ENCODE peak calls at places on chromosomes 5 and 9, in six cellular contexts. E is head of caudate nucleus, J is NCI-H510A, X is T-helper 2 cell, F is NCI-H524, K is iris pigment epithelial cell. T is an unnamed sample.

GRCh38 chr9:81782313-81782712 is 93.0 kb upstream of the TLE1 start:
- DNase-seq in K (no peak), F (no peak), J (no peak), E (no peak), X (no peak), T (no peak)

GRCh38 chr5:33195431-33196128 is 245.2 kb upstream of the TARS1 start:
- DNase-seq in X (no peak), F (no peak), J (no peak), K (peak), E (no peak), T (no peak)

GRCh38 chr5:107476783-107477182 is 194.0 kb downstream of the EFNA5 start:
- DNase-seq in J (no peak), F (no peak), E (no peak), X (peak), K (peak), T (peak)

GRCh38 chr9:36431078-36431477 is 31.0 kb upstream of the RNF38 start:
- DNase-seq in X (no peak), E (no peak), K (no peak), J (no peak), F (no peak), T (no peak)

GRCh38 chr5:14745753-14746152 is 81.2 kb downstream of the OTULIN start:
- DNase-seq in E (no peak), J (no peak), X (peak), F (no peak), K (no peak), T (no peak)

GRCh38 chr9:127216888-127217217 is 47.7 kb upstream of the GARNL3 start:
- DNase-seq in J (no peak), E (no peak), F (no peak), K (no peak), X (no peak), T (no peak)

GRCh38 chr5:68384936-68385594 is 169.5 kb downstream of the PIK3R1 start:
- DNase-seq in X (no peak), F (no peak), E (no peak), J (no peak), K (no peak), T (no peak)

GRCh38 chr5:80346055-80346454 is 26.3 kb downstream of the SPZ1 start:
- DNase-seq in J (no peak), F (no peak), E (no peak), X (no peak), K (peak), T (no peak)

GRCh38 chr5:39117401-39117800 is 43.2 kb upstream of the RICTOR start:
- DNase-seq in K (no peak), F (no peak), X (no peak), J (no peak), E (no peak), T (no peak)

GRCh38 chr9:80218336-80218735 is 646.6 kb downstream of the TLE4 start:
- DNase-seq in X (no peak), K (no peak), J (no peak), F (no peak), E (no peak), T (no peak)

GRCh38 chr5:58335518-58335917 is 124.4 kb downstream of the PLK2 start:
- DNase-seq in E (no peak), K (peak), J (no peak), X (no peak), F (no peak), T (no peak)

GRCh38 chr9:134010774-134011173 is 14.5 kb upstream of the BRD3OS start:
- DNase-seq in J (no peak), F (peak), K (no peak), X (no peak), E (no peak), T (peak)

GRCh38 chr9:94014066-94014654 is 59.0 kb upstream of the BARX1 start:
- DNase-seq in K (peak), F (peak), J (peak), X (no peak), E (no peak), T (peak)

GRCh38 chr5:181221105-181221791 is 1.8 kb upstream of the TRIM41 start:
- DNase-seq in J (no peak), E (no peak), K (peak), X (peak), F (no peak), T (no peak)

GRCh38 chr5:127536687-127537086 is 19.2 kb downstream of the PRRC1 start:
- DNase-seq in E (no peak), F (no peak), X (no peak), K (peak), J (no peak), T (no peak)

GRCh38 chr9:115138151-115138550 is 20.2 kb upstream of the TNC start:
- DNase-seq in K (peak), J (no peak), E (no peak), F (no peak), X (no peak), T (no peak)

GRCh38 chr9:32783168-32783891 is at the start of gene TMEM215:
- DNase-seq in F (peak), X (no peak), K (no peak), E (peak), J (no peak), T (no peak)

GRCh38 chr5:16618138-16618897 is 1.5 kb upstream of the RETREG1 start:
- DNase-seq in F (no peak), J (no peak), E (no peak), K (no peak), X (no peak), T (no peak)

GRCh38 chr5:172127581-172127980 is 60.4 kb downstream of the STK10 start:
- DNase-seq in F (no peak), K (no peak), E (no peak), X (no peak), J (no peak), T (no peak)

GRCh38 chr5:95817430-95817829 is 5.1 kb downstream of the GLRX start:
- DNase-seq in J (no peak), F (no peak), E (no peak), K (peak), X (peak), T (peak)

GRCh38 chr5:58670620-58671019 is 87.7 kb downstream of the RAB3C start:
- DNase-seq in F (no peak), J (no peak), X (no peak), K (no peak), E (no peak), T (no peak)

GRCh38 chr5:78328585-78329173 is 31.7 kb upstream of the SCAMP1 start:
- DNase-seq in K (peak), J (no peak), E (no peak), F (no peak), X (no peak), T (no peak)